ENCODE peak calls at places on chromosomes 4 and X, in six cellular contexts. One of them, this sample, is unnamed.

GRCh38 chr4:24137963-24138601 is 248.2 kb upstream of the PPARGC1A start:
- DNase-seq in AG08396: no peak
- DNase-seq in mesendoderm: no peak
- DNase-seq in MV-4-11: no peak
- DNase-seq in GM10248: no peak
- DNase-seq in Peyer's patch: peak; percentile 69
- DNase-seq in this sample: no peak

GRCh38 chrX:19893722-19894121 is 6.3 kb upstream of the SH3KBP1 start:
- DNase-seq in Peyer's patch: no peak
- DNase-seq in mesendoderm: no peak
- DNase-seq in MV-4-11: no peak
- DNase-seq in GM10248: no peak
- DNase-seq in AG08396: peak; percentile 41
- DNase-seq in this sample: no peak

GRCh38 chrX:65635371-65635770 is 32.1 kb upstream of the MSN start:
- DNase-seq in AG08396: peak; percentile 36
- DNase-seq in MV-4-11: no peak
- DNase-seq in Peyer's patch: no peak
- DNase-seq in mesendoderm: no peak
- DNase-seq in GM10248: no peak
- DNase-seq in this sample: no peak

GRCh38 chr4:125314676-125315570 is at the start of gene FAT4:
- DNase-seq in GM10248: peak; percentile 66
- DNase-seq in Peyer's patch: peak; percentile 72
- DNase-seq in MV-4-11: peak; percentile 0
- DNase-seq in AG08396: peak; percentile 94
- DNase-seq in mesendoderm: peak; percentile 96
- DNase-seq in this sample: peak; percentile 97

GRCh38 chr4:54082168-54082567 is 17.8 kb upstream of the CHIC2 start:
- DNase-seq in AG08396: peak; percentile 86
- DNase-seq in GM10248: no peak
- DNase-seq in Peyer's patch: no peak
- DNase-seq in MV-4-11: no peak
- DNase-seq in mesendoderm: no peak
- DNase-seq in this sample: no peak

GRCh38 chr4:3193531-3194203 is 55.3 kb upstream of the MSANTD1 start:
- DNase-seq in Peyer's patch: no peak
- DNase-seq in GM10248: no peak
- DNase-seq in MV-4-11: no peak
- DNase-seq in mesendoderm: no peak
- DNase-seq in AG08396: no peak
- DNase-seq in this sample: no peak

GRCh38 chr4:125115476-125115875 is 199.3 kb upstream of the FAT4 start:
- DNase-seq in MV-4-11: no peak
- DNase-seq in Peyer's patch: no peak
- DNase-seq in GM10248: no peak
- DNase-seq in AG08396: peak; percentile 7
- DNase-seq in mesendoderm: no peak
- DNase-seq in this sample: no peak

GRCh38 chr4:109719604-109720003 is 10.3 kb downstream of the PLA2G12A start:
- DNase-seq in Peyer's patch: no peak
- DNase-seq in AG08396: no peak
- DNase-seq in mesendoderm: no peak
- DNase-seq in MV-4-11: no peak
- DNase-seq in GM10248: no peak
- DNase-seq in this sample: no peak

GRCh38 chr4:15343581-15343980 is 84.3 kb upstream of the C1QTNF7 start:
- DNase-seq in GM10248: no peak
- DNase-seq in MV-4-11: no peak
- DNase-seq in Peyer's patch: no peak
- DNase-seq in AG08396: no peak
- DNase-seq in mesendoderm: no peak
- DNase-seq in this sample: no peak

GRCh38 chr4:6892190-6892908 is 17.3 kb upstream of the TBC1D14 start:
- DNase-seq in mesendoderm: peak; percentile 39
- DNase-seq in Peyer's patch: peak; percentile 75
- DNase-seq in MV-4-11: peak; percentile 75
- DNase-seq in GM10248: peak; percentile 38
- DNase-seq in AG08396: peak; percentile 69
- DNase-seq in this sample: peak; percentile 93

GRCh38 chr4:46994007-46994405 is 625 bp upstream of the GABRA4 start:
- DNase-seq in mesendoderm: no peak
- DNase-seq in MV-4-11: no peak
- DNase-seq in Peyer's patch: no peak
- DNase-seq in AG08396: peak; percentile 14
- DNase-seq in GM10248: peak; percentile 19
- DNase-seq in this sample: peak; percentile 63

GRCh38 chr4:40536032-40536431 is 93.6 kb downstream of the RBM47 start:
- DNase-seq in mesendoderm: no peak
- DNase-seq in MV-4-11: no peak
- DNase-seq in AG08396: no peak
- DNase-seq in Peyer's patch: no peak
- DNase-seq in GM10248: peak; percentile 37
- DNase-seq in this sample: no peak

GRCh38 chr4:152997771-152998487 is 61.8 kb downstream of the FHDC1 start:
- DNase-seq in Peyer's patch: no peak
- DNase-seq in AG08396: no peak
- DNase-seq in MV-4-11: no peak
- DNase-seq in GM10248: no peak
- DNase-seq in mesendoderm: no peak
- DNase-seq in this sample: no peak

GRCh38 chrX:63514575-63514967 is 163.4 kb upstream of the SPIN4 start:
- DNase-seq in GM10248: no peak
- DNase-seq in AG08396: no peak
- DNase-seq in mesendoderm: no peak
- DNase-seq in Peyer's patch: no peak
- DNase-seq in MV-4-11: no peak
- DNase-seq in this sample: no peak

GRCh38 chr4:95715830-95716229 is 124.1 kb upstream of the PDHA2 start:
- DNase-seq in GM10248: no peak
- DNase-seq in Peyer's patch: no peak
- DNase-seq in AG08396: no peak
- DNase-seq in mesendoderm: peak; percentile 1
- DNase-seq in MV-4-11: no peak
- DNase-seq in this sample: no peak

GRCh38 chr4:42478941-42479340 is 81.7 kb downstream of the SHISA3 start:
- DNase-seq in AG08396: no peak
- DNase-seq in Peyer's patch: no peak
- DNase-seq in MV-4-11: no peak
- DNase-seq in GM10248: no peak
- DNase-seq in mesendoderm: no peak
- DNase-seq in this sample: no peak

GRCh38 chrX:120308959-120309872 is 2.0 kb downstream of the TMEM255A start:
- DNase-seq in MV-4-11: peak; percentile 52
- DNase-seq in AG08396: no peak
- DNase-seq in Peyer's patch: no peak
- DNase-seq in GM10248: peak; percentile 60
- DNase-seq in mesendoderm: peak; percentile 94
- DNase-seq in this sample: peak; percentile 85

GRCh38 chr4:182647901-182648300 is 269.3 kb downstream of the DCTD start:
- DNase-seq in GM10248: no peak
- DNase-seq in mesendoderm: peak; percentile 18
- DNase-seq in AG08396: no peak
- DNase-seq in Peyer's patch: no peak
- DNase-seq in MV-4-11: no peak
- DNase-seq in this sample: no peak

GRCh38 chr4:179797718-179798117 is 2355.5 kb upstream of the AGA start:
- DNase-seq in Peyer's patch: no peak
- DNase-seq in AG08396: no peak
- DNase-seq in mesendoderm: no peak
- DNase-seq in MV-4-11: no peak
- DNase-seq in GM10248: no peak
- DNase-seq in this sample: no peak

GRCh38 chrX:113473418-113473817 is 632.8 kb upstream of the AMOT start:
- DNase-seq in MV-4-11: peak; percentile 18
- DNase-seq in GM10248: no peak
- DNase-seq in Peyer's patch: no peak
- DNase-seq in AG08396: no peak
- DNase-seq in mesendoderm: no peak
- DNase-seq in this sample: no peak

GRCh38 chr4:102642571-102643298 is 118.0 kb downstream of the MANBA start:
- DNase-seq in AG08396: no peak
- DNase-seq in GM10248: no peak
- DNase-seq in Peyer's patch: no peak
- DNase-seq in MV-4-11: no peak
- DNase-seq in mesendoderm: no peak
- DNase-seq in this sample: peak; percentile 23

GRCh38 chr4:127631420-127631819 is 1.3 kb upstream of the INTU start:
- DNase-seq in GM10248: no peak
- DNase-seq in mesendoderm: no peak
- DNase-seq in MV-4-11: no peak
- DNase-seq in Peyer's patch: no peak
- DNase-seq in AG08396: no peak
- DNase-seq in this sample: no peak

This sample was measured in osteoblast.